ENCODE peak calls at places on chromosomes 7 and 10, in six cellular contexts. R is cardiac muscle cell, Q is lung, E is foreskin fibroblast, G is HepG2, N is neural progenitor cell. U is an unnamed sample.

GRCh38 chr7:898460-898854 is 22.1 kb downstream of the GET4 start:
- DNase-seq in R (no peak), Q (no peak), E (no peak), G (no peak), N (no peak), U (no peak)

GRCh38 chr7:141184532-141185190 is 110.8 kb downstream of the TMEM178B start:
- DNase-seq in R (no peak), Q (no peak), E (no peak), G (no peak), N (no peak), U (no peak)

GRCh38 chr10:133158756-133159610 is 1.0 kb upstream of the KNDC1 start:
- DNase-seq in R (peak; percentile 65), Q (peak; percentile 47), E (peak; percentile 22), G (no peak), N (peak; percentile 57), U (no peak)

GRCh38 chr10:18099420-18099819 is 40.8 kb upstream of the CACNB2 start:
- DNase-seq in R (no peak), Q (no peak), E (no peak), G (no peak), N (no peak), U (no peak)

GRCh38 chr7:28708458-28708951 is 249.6 kb downstream of the TRIL start:
- DNase-seq in R (peak; percentile 34), Q (no peak), E (no peak), G (no peak), N (peak; percentile 57), U (no peak)

GRCh38 chr10:6207658-6208057 is 4.9 kb downstream of the PFKFB3 start:
- DNase-seq in R (no peak), Q (no peak), E (no peak), G (no peak), N (no peak), U (no peak)

GRCh38 chr10:99296605-99297004 is 32.6 kb upstream of the CNNM1 start:
- DNase-seq in R (no peak), Q (no peak), E (peak; percentile 23), G (no peak), N (no peak), U (no peak)

GRCh38 chr10:21238044-21238443 is 287.4 kb downstream of the SKIDA1 start:
- DNase-seq in R (no peak), Q (no peak), E (no peak), G (no peak), N (no peak), U (no peak)

GRCh38 chr7:117873056-117873932 is at the start of gene CTTNBP2:
- DNase-seq in R (peak; percentile 89), Q (peak; percentile 31), E (peak; percentile 78), G (no peak), N (peak; percentile 90), U (no peak)

GRCh38 chr7:127447326-127447945 is 54.9 kb upstream of the ZNF800 start:
- DNase-seq in R (peak; percentile 10), Q (no peak), E (peak; percentile 21), G (peak; percentile 64), N (peak; percentile 49), U (peak; percentile 66)

GRCh38 chr10:79193694-79194382 is 125.1 kb downstream of the ZMIZ1 start:
- DNase-seq in R (no peak), Q (no peak), E (no peak), G (no peak), N (no peak), U (no peak)

GRCh38 chr10:66637273-66638036 is 288.4 kb upstream of the LRRTM3 start:
- DNase-seq in R (peak; percentile 10), Q (no peak), E (peak; percentile 59), G (no peak), N (no peak), U (no peak)

GRCh38 chr7:30433082-30433481 is 45.5 kb downstream of the NOD1 start:
- DNase-seq in R (no peak), Q (peak; percentile 63), E (peak; percentile 79), G (no peak), N (peak; percentile 18), U (peak; percentile 90)

GRCh38 chr10:81179805-81180452 is 642.2 kb downstream of the SH2D4B start:
- DNase-seq in R (peak; percentile 28), Q (no peak), E (peak; percentile 1), G (peak; percentile 0), N (peak; percentile 59), U (no peak)

GRCh38 chr7:143410523-143411004 is 1.9 kb upstream of the EPHA1 start:
- DNase-seq in R (no peak), Q (no peak), E (peak; percentile 71), G (no peak), N (no peak), U (no peak)

GRCh38 chr10:34768261-34768971 is 46.7 kb downstream of the PARD3 start:
- DNase-seq in R (no peak), Q (peak; percentile 82), E (peak; percentile 70), G (no peak), N (no peak), U (peak; percentile 56)

GRCh38 chr7:157800281-157800680 is 463.5 kb downstream of the DNAJB6 start:
- DNase-seq in R (no peak), Q (no peak), E (no peak), G (no peak), N (no peak), U (no peak)

GRCh38 chr7:7772385-7772784 is 54.0 kb upstream of the RPA3 start:
- DNase-seq in R (no peak), Q (no peak), E (peak; percentile 36), G (no peak), N (no peak), U (no peak)

GRCh38 chr7:46525876-46526275 is 604.8 kb upstream of the IGFBP3 start:
- DNase-seq in R (no peak), Q (no peak), E (no peak), G (no peak), N (no peak), U (no peak)

GRCh38 chr7:19491821-19492452 is 216.9 kb downstream of the POLR1F start:
- DNase-seq in R (peak; percentile 11), Q (no peak), E (peak; percentile 71), G (no peak), N (peak; percentile 18), U (peak; percentile 23)
- TF ChIP-seq CTCF in R (peak; percentile 59), Q (no peak), E (peak; percentile 47), G (no peak), N (peak; percentile 73), U (peak; percentile 65)

DNA sequence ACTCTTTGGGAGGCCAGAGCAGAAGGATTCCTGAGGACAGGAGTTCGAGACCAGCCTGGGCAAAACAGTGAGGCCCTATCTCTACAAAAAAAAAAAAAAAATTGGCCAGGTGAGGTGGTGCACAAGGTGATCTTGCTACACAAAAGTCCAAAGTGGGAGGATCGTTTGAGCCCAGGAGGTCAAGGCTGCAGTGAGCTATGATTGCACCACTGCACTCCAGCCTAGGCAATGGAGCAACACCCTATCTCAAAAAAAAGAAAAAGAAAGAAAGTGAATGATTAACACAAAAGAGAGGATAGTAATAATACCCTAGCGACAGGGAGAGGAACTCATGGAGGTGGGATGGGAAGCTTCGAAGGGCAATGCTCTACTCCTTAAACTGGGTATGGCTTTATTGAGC is 30.4 kb downstream of the TMEM176B start:
- DNase-seq in R (no peak), Q (no peak), E (no peak), G (no peak), N (no peak), U (no peak)
- H3K4me3 ChIP-seq in R (no peak overlapping the region), Q (no peak overlapping the region), E (no peak overlapping the region), G (no peak overlapping the region), N (no peak overlapping the region), U (no peak overlapping the region)

GRCh38 chr10:114697061-114697598 is 39.1 kb upstream of the ABLIM1 start:
- DNase-seq in R (no peak), Q (peak; percentile 76), E (peak; percentile 77), G (no peak), N (no peak), U (no peak)
- TF ChIP-seq CTCF in R (no peak), Q (no peak), E (no peak), G (no peak), N (no peak), U (no peak)

GRCh38 chr10:102279104-102279503 is 33.8 kb downstream of the GBF1 start:
- DNase-seq in R (no peak), Q (no peak), E (no peak), G (no peak), N (no peak), U (no peak)

GRCh38 chr10:102281103-102281502 is 35.8 kb downstream of the GBF1 start:
- DNase-seq in R (no peak), Q (no peak), E (no peak), G (no peak), N (no peak), U (no peak)

GRCh38 chr10:102283890-102284289 is 38.6 kb downstream of the GBF1 start:
- DNase-seq in R (no peak), Q (no peak), E (no peak), G (no peak), N (no peak), U (no peak)

GRCh38 chr10:102283488-102283887 is 38.2 kb downstream of the GBF1 start:
- DNase-seq in R (no peak), Q (no peak), E (no peak), G (no peak), N (no peak), U (no peak)

GRCh38 chr10:102280397-102281015 is 35.2 kb downstream of the GBF1 start:
- DNase-seq in R (peak; percentile 75), Q (no peak), E (peak; percentile 45), G (no peak), N (no peak), U (peak; percentile 15)
- H3K4me3 ChIP-seq in R (peak overlapping the region; percentile 5), Q (no peak overlapping the region), E (no peak overlapping the region), G (no peak overlapping the region), N (no peak overlapping the region), U (peak overlapping the region; percentile 34)

GRCh38 chr10:122030200-122030552 is 41.2 kb downstream of the TACC2 start:
- DNase-seq in R (no peak), Q (no peak), E (peak; percentile 26), G (no peak), N (no peak), U (no peak)

GRCh38 chr10:122034149-122034756 is 45.3 kb downstream of the TACC2 start:
- DNase-seq in R (no peak), Q (no peak), E (peak; percentile 84), G (no peak), N (no peak), U (no peak)

GRCh38 chr10:122033224-122033926 is 44.4 kb downstream of the TACC2 start:
- DNase-seq in R (no peak), Q (peak; percentile 69), E (no peak), G (no peak), N (no peak), U (no peak)

GRCh38 chr10:122029503-122030199 is 40.7 kb downstream of the TACC2 start:
- DNase-seq in R (no peak), Q (peak; percentile 36), E (peak; percentile 39), G (no peak), N (no peak), U (no peak)
- TF ChIP-seq CTCF in R (no peak), Q (no peak), E (no peak), G (peak; percentile 57), N (no peak), U (peak; percentile 10)

GRCh38 chr7:134547738-134548054 is 1.2 kb upstream of the AKR1B15 start:
- DNase-seq in R (peak; percentile 88), Q (no peak), E (peak; percentile 87), G (no peak), N (peak; percentile 93), U (no peak)
- H3K4me3 ChIP-seq in R (peak overlapping the region; percentile 34), Q (no peak overlapping the region), E (peak overlapping the region; percentile 64), G (peak overlapping the region; percentile 39), N (peak overlapping the region; percentile 54), U (peak overlapping the region; percentile 25)

GRCh38 chr10:119667562-119668328 is 16.6 kb downstream of the BAG3 start:
- DNase-seq in R (peak; percentile 94), Q (peak; percentile 57), E (peak; percentile 98), G (peak; percentile 68), N (peak; percentile 55), U (peak; percentile 57)
- TF ChIP-seq CTCF in R (no peak), Q (no peak), E (no peak), G (peak; percentile 16), N (no peak), U (no peak)

U was measured in LNCaP clone FGC.